ENCODE peak calls at places on chromosomes 6 and 20, in nine cellular contexts. N is stomach, S is IMR-90, T is breast epithelium, R is esophagus squamous epithelium, B is endothelial cell of umbilical vein, P is ovary, V is H1, X is A549. E is an unnamed sample.

GRCh38 chr20:61163027-61163426 is 89.0 kb upstream of the CDH4 start:
- DNase-seq in N (no peak), S (no peak), T (no peak), R (no peak), B (no peak), P (no peak), V (no peak), X (no peak), E (no peak)

GRCh38 chr20:59794555-59794954 is 138.9 kb downstream of the SYCP2 start:
- DNase-seq in N (no peak), S (no peak), T (no peak), R (no peak), B (no peak), P (no peak), V (no peak), X (no peak), E (no peak)

GRCh38 chr20:58715709-58716475 is 23.3 kb downstream of the NPEPL1 start:
- DNase-seq in N (peak), S (no peak), T (peak), R (no peak), B (no peak), P (no peak), V (peak), X (no peak), E (peak)

GRCh38 chr20:44370639-44371218 is 15.2 kb downstream of the HNF4A start:
- DNase-seq in N (peak), S (no peak), T (no peak), R (no peak), B (no peak), P (no peak), V (no peak), X (peak), E (no peak)

GRCh38 chr20:41052742-41053419 is 24.3 kb downstream of the TOP1 start:
- DNase-seq in N (no peak), S (peak), T (no peak), R (no peak), B (peak), P (no peak), V (no peak), X (no peak), E (no peak)

GRCh38 chr6:19303381-19303780 is 533.8 kb upstream of the ID4 start:
- DNase-seq in N (peak), S (no peak), T (no peak), R (no peak), B (no peak), P (no peak), V (no peak), X (no peak), E (no peak)

GRCh38 chr6:5412663-5413062 is 151.3 kb downstream of the FARS2 start:
- DNase-seq in N (no peak), S (no peak), T (no peak), R (no peak), B (no peak), P (no peak), V (no peak), X (no peak), E (no peak)

GRCh38 chr6:7811441-7811840 is 85.5 kb downstream of the BMP6 start:
- DNase-seq in N (no peak), S (no peak), T (no peak), R (no peak), B (no peak), P (no peak), V (no peak), X (no peak), E (no peak)

GRCh38 chr20:5410450-5410849 is 93.7 kb upstream of the PROKR2 start:
- DNase-seq in N (no peak), S (no peak), T (no peak), R (no peak), B (no peak), P (no peak), V (no peak), X (no peak), E (no peak)

GRCh38 chr6:46217671-46218131 is 46.9 kb upstream of the ENPP5 start:
- DNase-seq in N (no peak), S (no peak), T (no peak), R (no peak), B (no peak), P (no peak), V (no peak), X (no peak), E (no peak)

GRCh38 chr6:139990865-139991264 is 616.4 kb upstream of the CITED2 start:
- DNase-seq in N (no peak), S (peak), T (no peak), R (no peak), B (no peak), P (peak), V (no peak), X (no peak), E (no peak)

GRCh38 chr6:91043751-91044150 is 456.9 kb upstream of the MAP3K7 start:
- DNase-seq in N (no peak), S (no peak), T (no peak), R (no peak), B (no peak), P (no peak), V (no peak), X (no peak), E (no peak)

GRCh38 chr20:19945732-19946670 is 71.2 kb upstream of the NAA20 start:
- DNase-seq in N (peak), S (no peak), T (no peak), R (no peak), B (peak), P (no peak), V (no peak), X (no peak), E (no peak)

GRCh38 chr20:8427419-8428065 is 295.5 kb downstream of the PLCB1 start:
- DNase-seq in N (no peak), S (peak), T (no peak), R (no peak), B (peak), P (no peak), V (no peak), X (no peak), E (no peak)

GRCh38 chr6:38508894-38509293 is 130.8 kb downstream of the BTBD9 start:
- DNase-seq in N (no peak), S (peak), T (no peak), R (no peak), B (no peak), P (no peak), V (no peak), X (no peak), E (no peak)

GRCh38 chr6:161417712-161418457 is 144.0 kb upstream of the AGPAT4 start:
- DNase-seq in N (no peak), S (peak), T (no peak), R (no peak), B (no peak), P (peak), V (no peak), X (no peak), E (no peak)

GRCh38 chr6:52399511-52400315 is 20.4 kb upstream of the EFHC1 start:
- DNase-seq in N (no peak), S (peak), T (no peak), R (no peak), B (peak), P (peak), V (no peak), X (no peak), E (no peak)

GRCh38 chr6:159983641-159984080 is 14.8 kb downstream of the IGF2R start:
- DNase-seq in N (no peak), S (peak), T (no peak), R (no peak), B (no peak), P (no peak), V (no peak), X (no peak), E (no peak)

GRCh38 chr20:39222102-39222501 is 260.0 kb downstream of the DHX35 start:
- DNase-seq in N (no peak), S (no peak), T (no peak), R (no peak), B (no peak), P (no peak), V (no peak), X (no peak), E (no peak)

GRCh38 chr20:2874456-2874855 is 1.2 kb downstream of the PTPRA start:
- DNase-seq in N (no peak), S (peak), T (no peak), R (no peak), B (peak), P (no peak), V (no peak), X (no peak), E (no peak)

GRCh38 chr20:49938173-49939163 is 2.3 kb downstream of the RNF114 start:
- DNase-seq in N (peak), S (peak), T (no peak), R (no peak), B (peak), P (peak), V (no peak), X (no peak), E (no peak)

GRCh38 chr6:12136905-12137304 is 124.8 kb downstream of the HIVEP1 start:
- DNase-seq in N (no peak), S (peak), T (no peak), R (no peak), B (peak), P (no peak), V (no peak), X (no peak), E (no peak)

GRCh38 chr6:124073021-124073420 is 269.4 kb downstream of the NKAIN2 start:
- DNase-seq in N (no peak), S (no peak), T (no peak), R (no peak), B (no peak), P (no peak), V (no peak), X (no peak), E (no peak)

GRCh38 chr20:2010533-2010932 is 16.7 kb upstream of the PDYN start:
- DNase-seq in N (no peak), S (no peak), T (no peak), R (no peak), B (no peak), P (no peak), V (peak), X (no peak), E (no peak)

GRCh38 chr6:38173909-38174308 is 354.4 kb downstream of the ZFAND3 start:
- DNase-seq in N (no peak), S (no peak), T (no peak), R (no peak), B (no peak), P (no peak), V (no peak), X (no peak), E (no peak)

GRCh38 chr6:100240798-100241197 is 223.9 kb downstream of the SIM1 start:
- DNase-seq in N (no peak), S (no peak), T (no peak), R (no peak), B (no peak), P (no peak), V (no peak), X (no peak), E (no peak)

GRCh38 chr6:157198425-157199279 is 124.7 kb downstream of the TMEM242 start:
- DNase-seq in N (peak), S (peak), T (peak), R (no peak), B (no peak), P (peak), V (no peak), X (no peak), E (no peak)

GRCh38 chr6:134238960-134239795 is 78.7 kb downstream of the SGK1 start:
- DNase-seq in N (no peak), S (no peak), T (no peak), R (no peak), B (no peak), P (no peak), V (no peak), X (no peak), E (no peak)

GRCh38 chr20:60362531-60362930 is 404.3 kb downstream of the CDH26 start:
- DNase-seq in N (no peak), S (no peak), T (no peak), R (no peak), B (no peak), P (no peak), V (no peak), X (no peak), E (no peak)

GRCh38 chr6:158372570-158372969 is 60.3 kb downstream of the TULP4 start:
- DNase-seq in N (no peak), S (no peak), T (no peak), R (no peak), B (no peak), P (no peak), V (no peak), X (no peak), E (no peak)

GRCh38 chr6:123189805-123190204 is 193.8 kb downstream of the CLVS2 start:
- DNase-seq in N (no peak), S (no peak), T (no peak), R (no peak), B (no peak), P (no peak), V (no peak), X (no peak), E (no peak)

GRCh38 chr6:98946877-98947410 is 802 bp downstream of the FBXL4 start:
- DNase-seq in N (peak), S (peak), T (no peak), R (no peak), B (no peak), P (peak), V (no peak), X (no peak), E (no peak)

GRCh38 chr6:110476046-110476849 is at the start of gene SLC22A16:
- DNase-seq in N (no peak), S (no peak), T (no peak), R (no peak), B (no peak), P (no peak), V (peak), X (no peak), E (peak)

GRCh38 chr6:50143011-50143719 is 93.4 kb upstream of the DEFB112 start:
- DNase-seq in N (no peak), S (peak), T (no peak), R (no peak), B (no peak), P (no peak), V (no peak), X (no peak), E (no peak)

GRCh38 chr20:11454966-11455799 is 462.5 kb upstream of the BTBD3 start:
- DNase-seq in N (no peak), S (peak), T (no peak), R (no peak), B (peak), P (no peak), V (no peak), X (peak), E (no peak)

GRCh38 chr20:61387204-61387958 is 135.3 kb downstream of the CDH4 start:
- DNase-seq in N (no peak), S (peak), T (no peak), R (no peak), B (no peak), P (no peak), V (peak), X (peak), E (no peak)

GRCh38 chr20:364905-365794 is 15.4 kb upstream of the TRIB3 start:
- DNase-seq in N (no peak), S (peak), T (no peak), R (no peak), B (no peak), P (no peak), V (no peak), X (no peak), E (no peak)

DNA sequence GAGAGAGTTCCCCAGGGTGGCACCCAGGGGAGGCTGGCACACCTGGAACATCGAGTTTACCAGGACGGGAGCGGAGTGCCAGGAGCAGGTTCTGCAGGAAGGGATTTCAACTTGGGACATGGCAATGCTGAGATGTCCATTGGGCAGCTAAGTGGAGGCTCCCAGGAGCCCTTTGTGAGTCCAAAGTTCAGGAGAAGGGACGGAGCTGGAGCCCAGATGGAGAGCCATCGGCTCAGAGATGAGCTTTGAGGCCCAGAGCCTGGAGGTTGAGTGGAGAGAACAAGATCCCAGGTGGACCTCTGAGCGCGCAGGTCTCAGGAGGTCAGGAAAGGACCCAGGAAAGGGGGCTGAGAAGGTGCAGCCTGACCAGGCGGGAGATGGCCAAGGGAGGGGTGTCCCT is 67.5 kb upstream of the AFDN start:
- DNase-seq in N (no peak), S (no peak), T (no peak), R (no peak), B (no peak), P (no peak), V (no peak), X (no peak), E (no peak)
- TF ChIP-seq POLR2A in N (no peak), S (no peak), T (no peak), R (no peak), B (no peak), P (no peak), V (no peak), X (no peak), E (no peak)

DNA sequence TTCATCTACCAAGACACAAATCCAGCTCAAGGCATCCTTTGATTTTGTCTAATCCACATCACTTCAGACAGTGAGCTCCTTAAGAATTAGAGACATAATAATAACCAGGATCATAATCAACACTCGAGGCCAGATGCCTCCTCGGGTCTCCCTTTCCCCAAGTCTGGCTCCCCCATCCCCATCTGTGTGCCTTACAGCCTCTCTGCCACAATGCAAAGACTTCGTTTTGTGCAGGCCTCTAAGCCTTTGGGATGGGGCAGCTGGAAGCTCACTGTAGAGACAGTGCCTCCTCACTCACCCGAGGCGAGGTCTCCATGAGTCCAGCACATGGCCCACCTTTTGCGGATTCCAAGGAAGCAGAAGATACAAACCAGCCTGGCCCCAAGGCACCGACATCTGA is 30.3 kb downstream of the LRFN2 start:
- DNase-seq in N (no peak), S (no peak), T (no peak), R (no peak), B (no peak), P (no peak), V (no peak), X (no peak), E (no peak)
- H3K27ac ChIP-seq in N (no peak), S (no peak), T (no peak), R (no peak), B (no peak), P (no peak), V (no peak), X (no peak), E (no peak)

DNA sequence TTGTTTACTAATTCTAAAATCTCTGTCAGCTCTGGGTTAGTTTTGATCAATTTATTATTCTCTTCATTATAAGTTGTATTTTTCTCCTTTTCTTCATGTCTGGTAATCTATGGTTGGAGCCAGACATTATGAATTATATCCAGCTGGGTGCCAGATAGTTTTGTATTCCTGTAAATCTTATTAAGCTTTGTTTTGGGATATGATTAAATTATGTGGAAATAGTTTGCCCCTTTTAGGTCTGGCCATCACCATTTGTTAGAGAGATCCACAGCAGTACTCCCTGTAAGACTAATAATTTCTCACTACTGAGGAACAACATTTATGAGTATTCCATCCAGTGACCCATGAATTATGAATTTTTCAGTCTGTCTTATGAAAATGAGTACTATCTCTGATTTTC is 20.9 kb upstream of the SLC17A1 start:
- DNase-seq in N (no peak), S (no peak), T (no peak), R (no peak), B (no peak), P (no peak), V (no peak), X (no peak), E (no peak)
- TF ChIP-seq POLR2A in N (no peak), S (no peak), T (no peak), R (no peak), B (no peak), P (no peak), V (no peak), X (no peak), E (no peak)

DNA sequence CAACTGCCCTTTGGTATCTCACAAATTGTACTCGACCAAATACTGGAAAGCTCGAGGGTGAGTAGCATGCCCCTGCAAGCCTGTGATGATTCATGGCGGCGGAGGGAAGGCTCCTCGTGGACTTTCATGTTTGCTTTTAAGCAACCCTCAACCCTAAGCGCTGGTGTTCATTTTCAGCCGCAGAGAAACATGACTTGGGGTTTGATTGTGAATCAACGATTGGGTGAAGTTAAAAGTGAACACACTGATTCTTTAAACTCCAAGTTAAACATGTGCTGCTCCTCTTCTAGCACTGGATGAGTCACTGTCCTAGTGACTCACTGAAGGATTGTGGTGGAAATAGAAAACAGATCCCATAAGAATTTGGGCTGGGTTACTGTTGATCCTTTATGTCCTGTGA is 8.3 kb downstream of the CD109 start:
- DNase-seq in N (no peak), S (peak), T (no peak), R (no peak), B (peak), P (no peak), V (no peak), X (peak), E (no peak)
- H3K27ac ChIP-seq in N (peak), S (peak), T (peak), R (peak), B (peak), P (no peak), V (no peak), X (peak), E (peak)

GRCh38 chr6:108945686-108946158 is 97.5 kb downstream of the ARMC2 start:
- DNase-seq in N (peak), S (no peak), T (no peak), R (no peak), B (no peak), P (peak), V (no peak), X (no peak), E (no peak)

GRCh38 chr6:108944707-108945685 is 96.8 kb downstream of the ARMC2 start:
- DNase-seq in N (no peak), S (peak), T (no peak), R (no peak), B (no peak), P (peak), V (no peak), X (no peak), E (no peak)

GRCh38 chr6:108941867-108942266 is 93.6 kb downstream of the ARMC2 start:
- DNase-seq in N (no peak), S (no peak), T (no peak), R (no peak), B (no peak), P (no peak), V (no peak), X (no peak), E (no peak)

GRCh38 chr6:108942556-108943492 is 94.6 kb downstream of the ARMC2 start:
- DNase-seq in N (no peak), S (no peak), T (no peak), R (no peak), B (no peak), P (no peak), V (no peak), X (no peak), E (no peak)

GRCh38 chr6:108944058-108944457 is 95.8 kb downstream of the ARMC2 start:
- DNase-seq in N (no peak), S (no peak), T (no peak), R (no peak), B (no peak), P (no peak), V (no peak), X (no peak), E (no peak)
- TF ChIP-seq POLR2A in N (no peak), S (no peak), T (no peak), R (no peak), B (no peak), P (no peak), V (no peak), X (no peak), E (no peak)

GRCh38 chr6:33983109-33983475 is 162.8 kb downstream of the GRM4 start:
- DNase-seq in N (peak), S (peak), T (peak), R (no peak), B (no peak), P (no peak), V (peak), X (peak), E (no peak)

GRCh38 chr6:33985333-33985751 is 160.5 kb downstream of the GRM4 start:
- DNase-seq in N (peak), S (no peak), T (no peak), R (no peak), B (no peak), P (no peak), V (peak), X (no peak), E (no peak)

GRCh38 chr6:33984466-33985332 is 161.2 kb downstream of the GRM4 start:
- DNase-seq in N (peak), S (no peak), T (peak), R (no peak), B (no peak), P (no peak), V (peak), X (no peak), E (no peak)

GRCh38 chr6:33981861-33982260 is 164.0 kb downstream of the GRM4 start:
- DNase-seq in N (no peak), S (no peak), T (no peak), R (no peak), B (no peak), P (no peak), V (no peak), X (no peak), E (no peak)

GRCh38 chr6:33983721-33984465 is 162.0 kb downstream of the GRM4 start:
- DNase-seq in N (peak), S (no peak), T (peak), R (no peak), B (no peak), P (no peak), V (peak), X (no peak), E (no peak)
- H3K27ac ChIP-seq in N (no peak), S (no peak), T (no peak), R (no peak), B (no peak), P (no peak), V (no peak), X (no peak), E (no peak)